ENCODE peak calls at places on chromosomes 13 and 19, in ten cellular contexts. One of them, this sample, is unnamed.

GRCh38 chr13:77316430-77316829 is 10.5 kb downstream of the MYCBP2 start:
- DNase-seq in ascending aorta: no peak
- DNase-seq in heart right ventricle: no peak
- DNase-seq in right atrium auricular region: no peak
- DNase-seq in right lobe of liver: no peak
- DNase-seq in heart left ventricle: no peak
- DNase-seq in tibial artery: no peak
- DNase-seq in adrenal gland: no peak
- DNase-seq in CD8-positive, alpha-beta T cell: no peak
- DNase-seq in endothelial cell of umbilical vein: peak
- DNase-seq in this sample: no peak

GRCh38 chr13:96898855-96899254 is 95.4 kb downstream of the OXGR1 start:
- DNase-seq in ascending aorta: no peak
- DNase-seq in heart right ventricle: no peak
- DNase-seq in right atrium auricular region: no peak
- DNase-seq in right lobe of liver: no peak
- DNase-seq in heart left ventricle: no peak
- DNase-seq in tibial artery: no peak
- DNase-seq in adrenal gland: no peak
- DNase-seq in CD8-positive, alpha-beta T cell: no peak
- DNase-seq in endothelial cell of umbilical vein: no peak
- DNase-seq in this sample: peak

GRCh38 chr19:45470147-45471081 is 2.6 kb downstream of the FOSB start:
- DNase-seq in ascending aorta: peak
- DNase-seq in heart right ventricle: no peak
- DNase-seq in right atrium auricular region: no peak
- DNase-seq in right lobe of liver: no peak
- DNase-seq in heart left ventricle: peak
- DNase-seq in tibial artery: peak
- DNase-seq in adrenal gland: peak
- DNase-seq in CD8-positive, alpha-beta T cell: no peak
- DNase-seq in endothelial cell of umbilical vein: no peak
- DNase-seq in this sample: no peak

GRCh38 chr19:38490861-38491260 is 57.4 kb downstream of the RYR1 start:
- DNase-seq in ascending aorta: no peak
- DNase-seq in heart right ventricle: no peak
- DNase-seq in right atrium auricular region: no peak
- DNase-seq in right lobe of liver: no peak
- DNase-seq in heart left ventricle: no peak
- DNase-seq in tibial artery: no peak
- DNase-seq in adrenal gland: no peak
- DNase-seq in CD8-positive, alpha-beta T cell: no peak
- DNase-seq in endothelial cell of umbilical vein: no peak
- DNase-seq in this sample: no peak

GRCh38 chr19:23971598-23971997 is 56.9 kb downstream of the ZNF726 start:
- DNase-seq in ascending aorta: no peak
- DNase-seq in heart right ventricle: no peak
- DNase-seq in right atrium auricular region: no peak
- DNase-seq in right lobe of liver: no peak
- DNase-seq in heart left ventricle: no peak
- DNase-seq in tibial artery: no peak
- DNase-seq in adrenal gland: no peak
- DNase-seq in CD8-positive, alpha-beta T cell: no peak
- DNase-seq in endothelial cell of umbilical vein: no peak
- DNase-seq in this sample: no peak

GRCh38 chr13:27960362-27961226 is 8.5 kb downstream of the CDX2 start:
- DNase-seq in ascending aorta: no peak
- DNase-seq in heart right ventricle: peak
- DNase-seq in right atrium auricular region: no peak
- DNase-seq in right lobe of liver: peak
- DNase-seq in heart left ventricle: no peak
- DNase-seq in tibial artery: no peak
- DNase-seq in adrenal gland: no peak
- DNase-seq in CD8-positive, alpha-beta T cell: no peak
- DNase-seq in endothelial cell of umbilical vein: no peak
- DNase-seq in this sample: no peak

GRCh38 chr13:50707533-50708096 is 135.9 kb downstream of the DLEU7 start:
- DNase-seq in ascending aorta: no peak
- DNase-seq in heart right ventricle: no peak
- DNase-seq in right atrium auricular region: no peak
- DNase-seq in right lobe of liver: no peak
- DNase-seq in heart left ventricle: no peak
- DNase-seq in tibial artery: no peak
- DNase-seq in adrenal gland: no peak
- DNase-seq in CD8-positive, alpha-beta T cell: no peak
- DNase-seq in endothelial cell of umbilical vein: no peak
- DNase-seq in this sample: no peak

GRCh38 chr19:679418-680286 is 3.5 kb downstream of the FSTL3 start:
- DNase-seq in ascending aorta: no peak
- DNase-seq in heart right ventricle: peak
- DNase-seq in right atrium auricular region: peak
- DNase-seq in right lobe of liver: no peak
- DNase-seq in heart left ventricle: peak
- DNase-seq in tibial artery: peak
- DNase-seq in adrenal gland: peak
- DNase-seq in CD8-positive, alpha-beta T cell: no peak
- DNase-seq in endothelial cell of umbilical vein: peak
- DNase-seq in this sample: peak

GRCh38 chr19:998064-998463 is 2.2 kb upstream of the GRIN3B start:
- DNase-seq in ascending aorta: no peak
- DNase-seq in heart right ventricle: no peak
- DNase-seq in right atrium auricular region: no peak
- DNase-seq in right lobe of liver: no peak
- DNase-seq in heart left ventricle: no peak
- DNase-seq in tibial artery: no peak
- DNase-seq in adrenal gland: no peak
- DNase-seq in CD8-positive, alpha-beta T cell: no peak
- DNase-seq in endothelial cell of umbilical vein: no peak
- DNase-seq in this sample: no peak

GRCh38 chr13:20428666-20429644 is 96.7 kb downstream of the CRYL1 start:
- DNase-seq in ascending aorta: no peak
- DNase-seq in heart right ventricle: no peak
- DNase-seq in right atrium auricular region: no peak
- DNase-seq in right lobe of liver: no peak
- DNase-seq in heart left ventricle: no peak
- DNase-seq in tibial artery: no peak
- DNase-seq in adrenal gland: no peak
- DNase-seq in CD8-positive, alpha-beta T cell: no peak
- DNase-seq in endothelial cell of umbilical vein: no peak
- DNase-seq in this sample: no peak

GRCh38 chr19:46759817-46760333 is 13.6 kb upstream of the STRN4 start:
- DNase-seq in ascending aorta: no peak
- DNase-seq in heart right ventricle: no peak
- DNase-seq in right atrium auricular region: no peak
- DNase-seq in right lobe of liver: no peak
- DNase-seq in heart left ventricle: no peak
- DNase-seq in tibial artery: peak
- DNase-seq in adrenal gland: no peak
- DNase-seq in CD8-positive, alpha-beta T cell: no peak
- DNase-seq in endothelial cell of umbilical vein: no peak
- DNase-seq in this sample: no peak

GRCh38 chr13:32150794-32151193 is 119.2 kb downstream of the FRY start:
- DNase-seq in ascending aorta: peak
- DNase-seq in heart right ventricle: peak
- DNase-seq in right atrium auricular region: peak
- DNase-seq in right lobe of liver: no peak
- DNase-seq in heart left ventricle: peak
- DNase-seq in tibial artery: peak
- DNase-seq in adrenal gland: peak
- DNase-seq in CD8-positive, alpha-beta T cell: no peak
- DNase-seq in endothelial cell of umbilical vein: no peak
- DNase-seq in this sample: no peak

GRCh38 chr19:39416626-39417120 is 4.2 kb downstream of the PLEKHG2 start:
- DNase-seq in ascending aorta: no peak
- DNase-seq in heart right ventricle: no peak
- DNase-seq in right atrium auricular region: no peak
- DNase-seq in right lobe of liver: no peak
- DNase-seq in heart left ventricle: no peak
- DNase-seq in tibial artery: peak
- DNase-seq in adrenal gland: no peak
- DNase-seq in CD8-positive, alpha-beta T cell: no peak
- DNase-seq in endothelial cell of umbilical vein: no peak
- DNase-seq in this sample: no peak

GRCh38 chr13:84847107-84847506 is 952.1 kb downstream of the SLITRK6 start:
- DNase-seq in ascending aorta: no peak
- DNase-seq in heart right ventricle: no peak
- DNase-seq in right atrium auricular region: no peak
- DNase-seq in right lobe of liver: no peak
- DNase-seq in heart left ventricle: no peak
- DNase-seq in tibial artery: no peak
- DNase-seq in adrenal gland: no peak
- DNase-seq in CD8-positive, alpha-beta T cell: no peak
- DNase-seq in endothelial cell of umbilical vein: no peak
- DNase-seq in this sample: no peak

GRCh38 chr13:65940720-65941119 is 1289.4 kb downstream of the PCDH9 start:
- DNase-seq in ascending aorta: no peak
- DNase-seq in heart right ventricle: no peak
- DNase-seq in right atrium auricular region: no peak
- DNase-seq in right lobe of liver: no peak
- DNase-seq in heart left ventricle: peak
- DNase-seq in tibial artery: no peak
- DNase-seq in adrenal gland: no peak
- DNase-seq in CD8-positive, alpha-beta T cell: no peak
- DNase-seq in endothelial cell of umbilical vein: no peak
- DNase-seq in this sample: no peak

GRCh38 chr19:5307655-5308054 is 33.0 kb downstream of the PTPRS start:
- DNase-seq in ascending aorta: no peak
- DNase-seq in heart right ventricle: no peak
- DNase-seq in right atrium auricular region: no peak
- DNase-seq in right lobe of liver: no peak
- DNase-seq in heart left ventricle: no peak
- DNase-seq in tibial artery: no peak
- DNase-seq in adrenal gland: no peak
- DNase-seq in CD8-positive, alpha-beta T cell: no peak
- DNase-seq in endothelial cell of umbilical vein: no peak
- DNase-seq in this sample: no peak

GRCh38 chr13:27853871-27854270 is 61.6 kb downstream of the GSX1 start:
- DNase-seq in ascending aorta: no peak
- DNase-seq in heart right ventricle: no peak
- DNase-seq in right atrium auricular region: no peak
- DNase-seq in right lobe of liver: no peak
- DNase-seq in heart left ventricle: no peak
- DNase-seq in tibial artery: no peak
- DNase-seq in adrenal gland: peak
- DNase-seq in CD8-positive, alpha-beta T cell: no peak
- DNase-seq in endothelial cell of umbilical vein: no peak
- DNase-seq in this sample: no peak

GRCh38 chr19:49071860-49072547 is 495 bp downstream of the KCNA7 start:
- DNase-seq in ascending aorta: no peak
- DNase-seq in heart right ventricle: no peak
- DNase-seq in right atrium auricular region: no peak
- DNase-seq in right lobe of liver: no peak
- DNase-seq in heart left ventricle: no peak
- DNase-seq in tibial artery: no peak
- DNase-seq in adrenal gland: no peak
- DNase-seq in CD8-positive, alpha-beta T cell: peak
- DNase-seq in endothelial cell of umbilical vein: no peak
- DNase-seq in this sample: no peak

GRCh38 chr13:47004022-47004421 is 107.2 kb upstream of the HTR2A start:
- DNase-seq in ascending aorta: no peak
- DNase-seq in heart right ventricle: no peak
- DNase-seq in right atrium auricular region: no peak
- DNase-seq in right lobe of liver: no peak
- DNase-seq in heart left ventricle: no peak
- DNase-seq in tibial artery: no peak
- DNase-seq in adrenal gland: peak
- DNase-seq in CD8-positive, alpha-beta T cell: no peak
- DNase-seq in endothelial cell of umbilical vein: no peak
- DNase-seq in this sample: no peak
- TF ChIP-seq CTCF in ascending aorta: no peak
- TF ChIP-seq CTCF in heart right ventricle: no peak
- TF ChIP-seq CTCF in right atrium auricular region: no peak
- TF ChIP-seq CTCF in right lobe of liver: no peak
- TF ChIP-seq CTCF in heart left ventricle: no peak
- TF ChIP-seq CTCF in tibial artery: no peak
- TF ChIP-seq CTCF in adrenal gland: no peak
- TF ChIP-seq CTCF in CD8-positive, alpha-beta T cell: no peak
- TF ChIP-seq CTCF in endothelial cell of umbilical vein: no peak
- TF ChIP-seq CTCF in this sample: no peak

GRCh38 chr19:17626456-17626855 is 61.7 kb downstream of the UNC13A start:
- DNase-seq in ascending aorta: no peak
- DNase-seq in heart right ventricle: no peak
- DNase-seq in right atrium auricular region: no peak
- DNase-seq in right lobe of liver: no peak
- DNase-seq in heart left ventricle: no peak
- DNase-seq in tibial artery: no peak
- DNase-seq in adrenal gland: no peak
- DNase-seq in CD8-positive, alpha-beta T cell: no peak
- DNase-seq in endothelial cell of umbilical vein: no peak
- DNase-seq in this sample: no peak
- H3K4me3 ChIP-seq in ascending aorta: no peak
- H3K4me3 ChIP-seq in heart right ventricle: no peak
- H3K4me3 ChIP-seq in right atrium auricular region: no peak
- H3K4me3 ChIP-seq in right lobe of liver: no peak
- H3K4me3 ChIP-seq in heart left ventricle: no peak
- H3K4me3 ChIP-seq in tibial artery: no peak
- H3K4me3 ChIP-seq in adrenal gland: no peak
- H3K4me3 ChIP-seq in CD8-positive, alpha-beta T cell: no peak
- H3K4me3 ChIP-seq in endothelial cell of umbilical vein: no peak
- H3K4me3 ChIP-seq in this sample: no peak

DNA sequence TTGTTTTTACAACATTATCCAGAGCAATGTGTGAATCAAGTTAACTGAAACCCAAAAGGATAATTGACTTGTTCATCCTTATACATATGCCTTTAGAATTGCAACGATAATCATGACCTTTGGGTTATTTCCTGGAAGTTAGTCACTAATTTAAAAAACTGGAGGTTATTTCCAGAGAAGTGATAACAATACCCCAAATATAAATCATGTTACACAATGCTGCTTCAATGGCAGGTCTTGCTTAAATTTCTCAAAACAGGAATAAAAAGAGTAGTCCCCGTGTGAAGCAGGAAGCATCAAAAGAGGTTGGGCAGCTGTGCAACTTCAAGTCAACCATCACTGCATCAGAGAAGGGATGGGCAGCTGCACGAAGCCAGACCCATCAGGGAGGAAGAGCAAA is 134.4 kb downstream of the EFNB2 start:
- DNase-seq in ascending aorta: no peak
- DNase-seq in heart right ventricle: no peak
- DNase-seq in right atrium auricular region: no peak
- DNase-seq in right lobe of liver: no peak
- DNase-seq in heart left ventricle: no peak
- DNase-seq in tibial artery: no peak
- DNase-seq in adrenal gland: no peak
- DNase-seq in CD8-positive, alpha-beta T cell: no peak
- DNase-seq in endothelial cell of umbilical vein: peak
- DNase-seq in this sample: no peak
- H3K27ac ChIP-seq in ascending aorta: no peak
- H3K27ac ChIP-seq in heart right ventricle: no peak
- H3K27ac ChIP-seq in right atrium auricular region: no peak
- H3K27ac ChIP-seq in right lobe of liver: no peak
- H3K27ac ChIP-seq in heart left ventricle: no peak
- H3K27ac ChIP-seq in tibial artery: no peak
- H3K27ac ChIP-seq in adrenal gland: no peak
- H3K27ac ChIP-seq in CD8-positive, alpha-beta T cell: no peak
- H3K27ac ChIP-seq in endothelial cell of umbilical vein: no peak
- H3K27ac ChIP-seq in this sample: no peak

DNA sequence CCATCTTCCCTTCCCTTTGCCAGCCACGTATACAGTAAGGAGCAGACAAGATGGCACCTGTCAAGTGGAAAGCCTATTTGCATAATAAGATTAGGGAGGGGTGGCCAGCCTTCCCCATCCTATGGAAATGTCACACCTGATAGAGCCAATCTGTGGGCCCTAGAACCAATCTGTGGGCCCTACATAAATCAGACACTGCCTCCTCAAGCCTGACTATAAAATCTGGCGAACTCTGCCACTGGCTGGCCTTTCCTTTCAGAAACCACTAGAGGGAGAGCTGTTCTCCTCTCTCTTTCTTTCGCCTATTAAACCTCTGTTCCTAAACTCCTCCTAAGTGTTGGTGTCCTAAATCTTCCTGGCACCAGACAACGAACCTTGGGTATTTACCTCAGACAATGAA is 231.5 kb upstream of the KLHL1 start:
- DNase-seq in ascending aorta: no peak
- DNase-seq in heart right ventricle: no peak
- DNase-seq in right atrium auricular region: no peak
- DNase-seq in right lobe of liver: no peak
- DNase-seq in heart left ventricle: no peak
- DNase-seq in tibial artery: no peak
- DNase-seq in adrenal gland: no peak
- DNase-seq in CD8-positive, alpha-beta T cell: no peak
- DNase-seq in endothelial cell of umbilical vein: peak
- DNase-seq in this sample: no peak
- TF ChIP-seq CTCF in ascending aorta: no peak
- TF ChIP-seq CTCF in heart right ventricle: no peak
- TF ChIP-seq CTCF in right atrium auricular region: peak
- TF ChIP-seq CTCF in right lobe of liver: peak
- TF ChIP-seq CTCF in heart left ventricle: no peak
- TF ChIP-seq CTCF in tibial artery: no peak
- TF ChIP-seq CTCF in adrenal gland: peak
- TF ChIP-seq CTCF in CD8-positive, alpha-beta T cell: no peak
- TF ChIP-seq CTCF in endothelial cell of umbilical vein: peak
- TF ChIP-seq CTCF in this sample: no peak

This sample was measured in dorsolateral prefrontal cortex.